ENCODE peak calls at places on chromosome 21, in four cellular contexts. T is transverse colon, N is Peyer's patch, F is vagina. S is an unnamed sample.

GRCh38 chr21:29394051-29394450 is 95.3 kb downstream of the BACH1 start:
- DNase-seq in T (no peak), N (no peak), F (no peak), S (no peak)

GRCh38 chr21:25818156-25818950 is 83.6 kb downstream of the GABPA start:
- DNase-seq in T (no peak), F (no peak), N (no peak), S (no peak)

GRCh38 chr21:26142363-26142762 is 28.2 kb downstream of the APP start:
- DNase-seq in F (no peak), T (no peak), N (no peak), S (no peak)

GRCh38 chr21:27831821-27832569 is 865.1 kb upstream of the ADAMTS5 start:
- DNase-seq in T (no peak), F (no peak), N (no peak), S (no peak)

GRCh38 chr21:46099476-46099875 is 1.6 kb downstream of the COL6A2 start:
- DNase-seq in N (peak; percentile 54), F (no peak), T (peak; percentile 45), S (no peak)

GRCh38 chr21:32055305-32055704 is 182.5 kb downstream of the HUNK start:
- DNase-seq in F (no peak), N (no peak), T (no peak), S (no peak)

GRCh38 chr21:45970674-45971486 is 10.7 kb upstream of the COL6A1 start:
- DNase-seq in T (peak; percentile 54), N (peak; percentile 63), F (no peak), S (no peak)

GRCh38 chr21:46000731-46001641 is 19.4 kb downstream of the COL6A1 start:
- DNase-seq in N (no peak), F (no peak), T (peak; percentile 11), S (no peak)

GRCh38 chr21:19640964-19641363 is 1237.4 kb upstream of the TMPRSS15 start:
- DNase-seq in F (no peak), T (no peak), N (no peak), S (no peak)

GRCh38 chr21:29499734-29500343 is 201.1 kb downstream of the BACH1 start:
- DNase-seq in F (no peak), T (no peak), N (no peak), S (no peak)

GRCh38 chr21:46151989-46152938 is 3.1 kb downstream of the FTCD start:
- DNase-seq in T (no peak), N (peak; percentile 37), F (no peak), S (no peak)

GRCh38 chr21:36964832-36965719 is 1.4 kb downstream of the HLCS start:
- DNase-seq in F (no peak), T (no peak), N (no peak), S (no peak)

GRCh38 chr21:36965720-36966065 is 776 bp downstream of the HLCS start:
- DNase-seq in F (no peak), T (no peak), N (no peak), S (no peak)

GRCh38 chr21:36966846-36967657 is 583 bp upstream of the HLCS start:
- DNase-seq in N (no peak), T (no peak), F (no peak), S (no peak)

GRCh38 chr21:36964398-36964797 is 2.1 kb downstream of the HLCS start:
- DNase-seq in F (no peak), N (no peak), T (no peak), S (no peak)

GRCh38 chr21:36966066-36966845 is at the start of gene HLCS:
- DNase-seq in N (peak; percentile 89), T (peak; percentile 85), F (no peak), S (peak; percentile 72)
- H3K27me3 ChIP-seq in N (no peaks in the 10 kb centered on the region), T (no peaks in the 10 kb centered on the region), F (no peaks in the 10 kb centered on the region), S (no peaks in the 10 kb centered on the region)

DNA sequence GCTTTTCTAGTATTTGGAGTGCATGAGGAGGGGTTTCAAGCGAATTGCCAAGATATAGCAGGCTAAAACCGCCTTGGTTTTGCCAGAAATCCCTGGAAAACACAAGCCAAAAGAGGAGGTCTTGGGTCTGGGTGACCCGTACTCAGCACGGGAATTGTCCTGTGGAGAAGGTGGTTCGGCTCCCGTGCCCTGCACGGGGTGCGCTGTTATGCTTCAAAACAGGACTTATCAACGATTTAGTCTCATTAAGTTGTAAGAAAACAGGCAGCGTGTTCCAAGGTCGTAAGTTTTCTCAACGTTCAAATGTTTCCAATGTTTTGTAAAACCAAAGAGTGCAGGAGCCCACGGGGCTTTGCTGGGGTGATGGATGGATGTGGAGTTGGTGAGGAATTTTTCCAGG is 75.3 kb upstream of the CLDN14 start:
- DNase-seq in F (no peak), T (no peak), N (no peak), S (no peak)
- TF ChIP-seq CTCF in F (no peak), T (no peak), N (no peak), S (no peak)

DNA sequence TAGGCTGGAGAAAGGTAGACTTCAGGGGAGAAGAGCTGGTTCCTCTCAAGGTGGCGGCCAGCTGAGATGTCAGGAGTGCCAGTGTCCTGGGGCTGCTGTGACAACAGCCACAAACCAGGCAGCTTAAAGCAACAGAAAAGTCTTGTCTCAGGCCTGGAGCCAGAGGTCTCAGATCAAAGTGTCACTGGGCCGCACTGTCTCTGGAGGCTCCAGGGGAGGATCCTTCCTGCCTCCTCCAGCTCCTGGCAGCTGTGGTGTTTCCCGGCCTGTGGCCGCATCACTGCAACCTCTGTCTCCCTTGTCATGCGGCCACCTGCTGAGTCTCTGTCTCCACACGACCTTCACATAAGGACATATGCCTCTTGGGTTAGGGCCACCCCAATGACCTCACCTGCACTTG is 24.4 kb upstream of the TSPEAR start:
- DNase-seq in T (no peak), F (no peak), N (no peak), S (no peak)
- H3K9me3 ChIP-seq in T (peaks cover 5% of the 10 kb centered on the region), F (peaks cover 12% of the 10 kb centered on the region), N (no peaks in the 10 kb centered on the region), S (no peaks in the 10 kb centered on the region)

GRCh38 chr21:38712076-38712475 is 93.7 kb upstream of the ETS2 start:
- DNase-seq in F (no peak), N (no peak), T (peak; percentile 44), S (no peak)
- H3K27me3 ChIP-seq in F (no peaks in the 10 kb centered on the region), N (no peaks in the 10 kb centered on the region), T (no peaks in the 10 kb centered on the region), S (no peaks in the 10 kb centered on the region)

GRCh38 chr21:17725339-17725738 is 93.8 kb downstream of the C21orf91 start:
- DNase-seq in F (no peak), T (no peak), N (no peak), S (no peak)

GRCh38 chr21:17730782-17731181 is 88.4 kb downstream of the C21orf91 start:
- DNase-seq in N (no peak), F (no peak), T (no peak), S (no peak)

GRCh38 chr21:17729455-17729854 is 89.7 kb downstream of the C21orf91 start:
- DNase-seq in F (no peak), N (no peak), T (no peak), S (no peak)

GRCh38 chr21:17727361-17727760 is 91.8 kb downstream of the C21orf91 start:
- DNase-seq in N (no peak), T (no peak), F (no peak), S (no peak)

DNA sequence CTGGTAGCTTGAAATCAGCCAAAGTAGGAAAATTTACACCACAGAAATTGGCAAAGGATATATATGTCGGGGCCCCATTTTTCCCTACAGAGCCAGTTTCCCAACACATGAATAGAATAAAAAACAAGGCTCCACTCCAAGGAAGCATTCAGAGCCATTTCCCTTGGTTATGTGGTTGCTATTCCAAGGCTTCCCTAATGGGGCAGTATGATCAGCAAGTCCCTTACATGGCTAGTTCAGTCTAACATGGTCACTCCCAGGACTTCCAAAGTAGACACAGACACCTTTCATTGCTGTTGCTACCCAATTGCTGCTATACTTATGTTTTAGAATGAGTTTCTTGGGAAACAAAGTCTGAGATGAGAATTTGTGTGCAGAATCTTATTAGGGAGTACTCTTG is 93.1 kb downstream of the C21orf91 start:
- DNase-seq in N (no peak), T (no peak), F (no peak), S (no peak)
- TF ChIP-seq CTCF in N (no peak), T (no peak), F (no peak), S (no peak)